ENCODE peak calls at places on chromosomes 6 and 20, in eight cellular contexts. X is transverse colon, C is thoracic aorta, V is WERI-Rb-1, W is brain microvascular endothelial cell, G is mammary epithelial cell, T is heart right ventricle, O is aorta. Q is an unnamed sample.

GRCh38 chr20:54398814-54399213 is 76.6 kb upstream of the DOK5 start:
- DNase-seq in G (no peak), T (no peak), O (no peak), W (no peak), C (no peak), V (no peak), X (no peak), Q (no peak)

GRCh38 chr6:88839280-88839679 is 124.1 kb downstream of the RNGTT start:
- DNase-seq in V (no peak), T (no peak), O (no peak), X (no peak), C (no peak), W (no peak), G (no peak), Q (no peak)

GRCh38 chr6:156798091-156798735 is 21.0 kb downstream of the ARID1B start:
- DNase-seq in X (no peak), C (no peak), V (no peak), O (no peak), W (no peak), G (no peak), T (no peak), Q (no peak)

GRCh38 chr20:20368414-20369352 is 779 bp downstream of the INSM1 start:
- DNase-seq in V (peak; percentile 38), C (no peak), X (no peak), W (no peak), O (no peak), G (peak; percentile 16), T (no peak), Q (no peak)

GRCh38 chr20:46289416-46289815 is 18.9 kb downstream of the CDH22 start:
- DNase-seq in C (no peak), V (no peak), G (no peak), X (no peak), O (no peak), W (no peak), T (no peak), Q (no peak)

GRCh38 chr6:41040101-41040910 is 1.3 kb upstream of the UNC5CL start:
- DNase-seq in X (peak; percentile 66), V (no peak), W (no peak), O (no peak), T (no peak), C (no peak), G (peak; percentile 62), Q (peak; percentile 39)

GRCh38 chr6:168838000-168838399 is 397.0 kb downstream of the SMOC2 start:
- DNase-seq in X (no peak), O (no peak), C (no peak), W (no peak), T (no peak), V (no peak), G (no peak), Q (no peak)

GRCh38 chr6:169070506-169071176 is 183.0 kb downstream of the THBS2 start:
- DNase-seq in C (peak; percentile 83), G (peak; percentile 98), T (peak; percentile 61), W (peak; percentile 100), O (peak; percentile 94), X (peak; percentile 65), V (no peak), Q (peak; percentile 100)

GRCh38 chr20:13784271-13784892 is 337 bp downstream of the ESF1 start:
- DNase-seq in G (no peak), X (no peak), W (no peak), C (no peak), O (peak; percentile 42), T (no peak), V (no peak), Q (no peak)

GRCh38 chr6:34259529-34260069 is 10.8 kb upstream of the SMIM29 start:
- DNase-seq in C (no peak), X (no peak), V (no peak), W (no peak), T (no peak), O (no peak), G (no peak), Q (no peak)

GRCh38 chr6:136723780-136724179 is 68.5 kb downstream of the MAP3K5 start:
- DNase-seq in W (no peak), V (no peak), O (peak; percentile 58), G (no peak), C (no peak), X (no peak), T (no peak), Q (peak; percentile 32)

GRCh38 chr6:147738516-147739187 is 230.2 kb downstream of the SAMD5 start:
- DNase-seq in V (no peak), T (no peak), C (no peak), O (no peak), G (peak; percentile 22), X (no peak), W (no peak), Q (peak; percentile 54)

GRCh38 chr6:165962361-165962760 is 205.3 kb downstream of the TBXT start:
- DNase-seq in O (no peak), G (no peak), C (no peak), W (no peak), X (no peak), T (no peak), V (no peak), Q (no peak)

GRCh38 chr20:22584922-22585785 is 782 bp upstream of the FOXA2 start:
- DNase-seq in W (no peak), T (no peak), G (no peak), X (peak; percentile 57), C (no peak), O (no peak), V (no peak), Q (no peak)

GRCh38 chr6:31299947-31300346 is 28.1 kb upstream of the HLA-C start:
- DNase-seq in G (no peak), W (no peak), V (no peak), X (no peak), C (no peak), O (no peak), T (no peak), Q (no peak)

GRCh38 chr20:48649868-48650267 is 177.9 kb downstream of the PREX1 start:
- DNase-seq in G (no peak), T (no peak), O (no peak), X (no peak), C (no peak), W (no peak), V (no peak), Q (no peak)

GRCh38 chr20:52859156-52859887 is 112.8 kb upstream of the TSHZ2 start:
- DNase-seq in V (no peak), O (no peak), C (no peak), X (no peak), W (no peak), G (peak; percentile 63), T (no peak), Q (peak; percentile 76)

GRCh38 chr20:33910056-33910455 is 83.7 kb upstream of the RALY start:
- DNase-seq in O (no peak), W (no peak), C (no peak), G (no peak), X (no peak), T (no peak), V (no peak), Q (peak; percentile 81)

GRCh38 chr6:91273729-91274128 is 686.9 kb upstream of the MAP3K7 start:
- DNase-seq in X (no peak), O (no peak), C (no peak), W (peak; percentile 7), T (peak; percentile 34), G (no peak), V (no peak), Q (peak; percentile 15)

DNA sequence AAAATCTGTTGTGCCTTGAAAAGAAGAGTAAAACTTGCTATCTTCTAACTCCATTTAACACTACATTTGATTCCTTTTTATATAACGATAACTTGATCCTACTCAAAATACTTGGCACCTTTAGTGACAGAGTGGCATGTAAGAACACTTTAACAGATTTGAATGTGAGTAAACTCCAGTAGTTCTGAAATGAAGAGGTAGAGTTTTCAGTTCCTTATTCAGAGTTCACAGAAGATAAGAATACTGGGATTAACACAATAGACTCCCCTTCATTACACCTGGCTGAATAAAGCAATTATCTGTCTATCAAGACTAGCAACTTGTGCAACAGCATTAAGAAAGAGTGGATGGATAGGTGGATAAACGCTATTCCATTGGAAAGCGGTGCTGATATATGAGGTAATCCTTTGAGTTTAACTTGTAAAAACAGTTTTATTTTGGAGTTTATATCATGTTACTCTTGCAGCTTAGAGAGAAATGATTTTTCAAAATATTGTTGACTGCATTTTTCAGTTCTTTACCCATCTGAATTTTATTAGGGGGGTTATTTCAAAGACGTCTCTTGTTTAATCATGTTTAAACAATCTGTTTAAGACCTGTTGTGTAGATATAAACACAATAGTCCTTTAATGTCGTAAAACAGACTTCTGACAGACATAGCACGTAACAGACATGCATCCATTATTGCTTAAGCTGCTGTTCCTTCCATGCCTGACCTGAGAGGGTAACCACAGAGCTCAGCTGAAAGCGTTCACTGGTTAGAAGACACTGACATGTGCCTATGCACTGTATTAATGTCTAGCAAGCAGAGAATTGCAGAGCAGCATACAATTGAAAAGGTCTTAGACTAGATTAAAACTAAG is 102.3 kb upstream of the SUPT3H start:
- DNase-seq in O (no peak), C (no peak), V (peak; percentile 77), T (no peak), G (peak; percentile 36), W (peak; percentile 75), X (no peak), Q (peak; percentile 81)
- H3K27ac ChIP-seq in O (no peak overlapping the region), C (no peak overlapping the region), V (peak overlapping the region; percentile 13), T (no peak overlapping the region), G (no peak overlapping the region), W (peak overlapping the region; percentile 47), X (no peak overlapping the region), Q (peak overlapping the region; percentile 26)

GRCh38 chr6:111794716-111795452 is 78.4 kb downstream of the FYN start:
- DNase-seq in C (no peak), X (no peak), G (no peak), O (no peak), V (no peak), T (no peak), W (no peak), Q (peak; percentile 54)
- H3K27ac ChIP-seq in C (no peak overlapping the region), X (peak overlapping the region; percentile 6), G (no peak overlapping the region), O (no peak overlapping the region), V (no peak overlapping the region), T (no peak overlapping the region), W (no peak overlapping the region), Q (no peak overlapping the region)

DNA sequence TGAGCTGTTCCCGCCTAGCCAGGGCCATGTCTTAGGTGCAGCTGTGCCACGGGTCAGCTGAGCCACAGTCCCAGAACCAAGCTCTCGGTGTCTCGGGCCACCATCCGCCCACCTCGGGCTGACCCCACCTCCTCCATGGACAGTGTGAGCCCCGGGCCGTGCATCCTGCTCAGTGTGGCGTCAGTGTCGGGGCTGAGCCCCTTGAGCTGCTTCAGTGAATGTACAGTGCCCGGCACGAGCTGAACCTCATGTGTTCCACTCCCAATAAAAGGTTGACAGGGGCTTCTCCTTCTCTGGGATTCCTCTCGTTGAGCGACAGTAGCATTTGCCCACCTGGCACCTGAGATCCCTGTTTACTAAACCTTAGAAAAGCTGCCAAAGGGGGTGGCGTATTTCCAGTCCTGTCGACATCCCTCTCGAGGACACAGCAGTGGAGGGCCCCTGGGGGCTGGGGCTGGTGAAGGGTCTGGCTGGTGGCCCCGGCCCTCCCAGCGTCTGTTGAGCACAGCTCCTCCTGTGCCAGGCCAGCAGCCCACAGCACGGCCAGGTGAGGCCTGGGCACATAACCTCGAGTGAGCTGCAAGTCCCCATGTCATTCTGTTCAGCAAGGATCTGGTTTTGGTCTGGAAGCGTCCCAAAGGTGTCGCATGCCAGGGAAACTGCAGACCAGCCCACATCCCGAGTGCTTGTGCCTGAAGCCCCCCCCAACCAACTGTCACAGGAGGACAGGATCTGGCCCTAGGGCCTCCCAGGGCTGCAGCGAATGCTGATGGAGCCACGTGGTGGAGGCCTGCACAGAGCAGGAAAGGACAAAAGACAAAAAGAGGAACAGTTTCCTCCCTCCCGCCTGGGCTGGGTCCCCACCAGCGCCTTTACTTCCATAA is 21.2 kb upstream of the PYGB start:
- DNase-seq in C (no peak), G (no peak), X (no peak), W (no peak), T (peak; percentile 60), O (peak; percentile 79), V (peak; percentile 42), Q (no peak)
- H3K27ac ChIP-seq in C (peak overlapping the region; percentile 98), G (peak overlapping the region; percentile 36), X (peak overlapping the region; percentile 57), W (peak overlapping the region; percentile 34), T (peak overlapping the region; percentile 83), O (peak overlapping the region; percentile 86), V (no peak overlapping the region), Q (no peak overlapping the region)

GRCh38 chr6:5259428-5259827 is 1.3 kb downstream of the LYRM4 start:
- DNase-seq in W (no peak), X (no peak), G (peak; percentile 70), T (no peak), O (no peak), V (no peak), C (no peak), Q (no peak)
- H3K27ac ChIP-seq in W (no peak overlapping the region), X (no peak overlapping the region), G (peak overlapping the region; percentile 96), T (no peak overlapping the region), O (no peak overlapping the region), V (no peak overlapping the region), C (no peak overlapping the region), Q (no peak overlapping the region)

Q was measured in fibroblast of lung.